ENCODE peak calls at places on chromosomes 6 and 20, in eight cellular contexts. G is spleen, W is suprapubic skin, B is neural progenitor cell, U is Peyer's patch, R is ovary, V is OCI-LY7, D is stomach. P is an unnamed sample.

GRCh38 chr20:48406462-48407235 is 421.1 kb downstream of the PREX1 start:
- DNase-seq in G (no peak), W (no peak), B (no peak), U (no peak), R (no peak), V (no peak), D (no peak), P (no peak)

GRCh38 chr20:59925894-59926293 is 7.5 kb downstream of the SYCP2 start:
- DNase-seq in G (no peak), W (no peak), B (no peak), U (no peak), R (no peak), V (no peak), D (no peak), P (no peak)

GRCh38 chr6:15527838-15528617 is 134.8 kb downstream of the DTNBP1 start:
- DNase-seq in G (no peak), W (no peak), B (no peak), U (no peak), R (no peak), V (no peak), D (no peak), P (no peak)

GRCh38 chr20:2299301-2299700 is 3.5 kb downstream of the TGM3 start:
- DNase-seq in G (peak; percentile 92), W (no peak), B (no peak), U (peak; percentile 85), R (no peak), V (no peak), D (peak; percentile 37), P (peak; percentile 65)

GRCh38 chr6:125066140-125066539 is 87.4 kb upstream of the TPD52L1 start:
- DNase-seq in G (no peak), W (no peak), B (no peak), U (no peak), R (no peak), V (no peak), D (no peak), P (no peak)

GRCh38 chr6:20350215-20350614 is 51.5 kb upstream of the E2F3 start:
- DNase-seq in G (no peak), W (no peak), B (peak; percentile 10), U (no peak), R (no peak), V (no peak), D (no peak), P (no peak)

GRCh38 chr6:170572704-170573466 is 11.6 kb downstream of the PDCD2 start:
- DNase-seq in G (no peak), W (no peak), B (no peak), U (no peak), R (no peak), V (no peak), D (no peak), P (no peak)

GRCh38 chr6:158026054-158026900 is 44.6 kb downstream of the SYNJ2 start:
- DNase-seq in G (peak; percentile 91), W (peak; percentile 94), B (no peak), U (peak; percentile 91), R (peak; percentile 85), V (peak; percentile 28), D (peak; percentile 70), P (peak; percentile 78)

GRCh38 chr6:1832844-1833787 is 223.4 kb downstream of the FOXC1 start:
- DNase-seq in G (no peak), W (no peak), B (no peak), U (peak; percentile 68), R (peak; percentile 64), V (no peak), D (peak; percentile 57), P (peak; percentile 31)
- TF ChIP-seq CTCF in G (no peak), W (no peak), B (no peak), U (no peak), R (no peak), V (no peak), D (no peak), P (no peak)

DNA sequence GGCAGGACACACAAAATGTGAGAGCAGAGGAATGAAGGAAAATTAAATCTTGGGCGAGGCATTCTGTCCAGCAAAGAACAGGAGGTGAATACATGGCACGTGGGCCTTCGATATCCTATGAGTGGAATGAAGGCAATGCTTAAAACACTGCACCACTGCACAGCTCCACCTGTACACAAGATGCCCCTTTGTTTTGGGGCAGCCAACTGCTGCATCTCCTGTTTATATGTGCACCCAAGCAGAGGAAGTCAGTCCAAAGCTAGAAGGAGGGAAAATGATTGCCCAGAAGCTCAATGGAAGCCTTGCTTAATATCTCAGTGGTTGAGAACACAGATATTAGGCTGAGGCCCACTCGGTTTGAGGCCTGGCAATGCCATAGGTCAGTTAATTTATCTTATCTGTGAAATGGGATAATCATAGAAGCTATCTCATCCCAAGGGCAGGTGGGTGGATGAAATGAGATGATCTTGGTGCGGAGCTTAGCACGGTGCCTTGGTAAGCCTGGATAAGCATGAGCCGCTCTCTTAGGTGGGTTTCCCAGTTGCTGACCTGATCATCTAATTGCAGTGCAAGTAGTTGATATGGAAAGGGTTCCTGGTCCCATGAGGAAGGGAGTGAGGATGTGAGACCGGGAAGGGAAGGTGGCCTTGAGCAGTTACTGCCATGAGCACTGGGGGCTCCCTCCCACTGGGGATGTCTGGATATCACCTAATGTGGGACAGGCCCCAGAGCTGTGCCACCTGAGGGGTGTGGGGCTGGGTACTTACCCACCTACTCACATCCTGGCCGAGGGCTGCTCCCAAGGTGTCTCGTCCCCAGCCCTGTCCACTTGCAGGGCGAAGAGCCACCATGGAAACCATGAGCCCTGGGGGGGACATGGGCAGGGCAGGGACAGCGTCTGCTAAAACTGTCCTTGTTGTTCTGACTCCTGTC is 9.9 kb downstream of the BANF2 start:
- DNase-seq in G (no peak), W (no peak), B (no peak), U (no peak), R (no peak), V (peak; percentile 7), D (no peak), P (no peak)
- H3K4me1 ChIP-seq in G (no peaks in the 10 kb centered on the region), W (no peaks in the 10 kb centered on the region), B (peaks cover 15% of the 10 kb centered on the region), U (no peaks in the 10 kb centered on the region), R (peaks cover 7% of the 10 kb centered on the region), V (no peaks in the 10 kb centered on the region), D (peaks cover 14% of the 10 kb centered on the region), P (peaks cover 2% of the 10 kb centered on the region)

GRCh38 chr6:30113377-30113759 is 478 bp upstream of the TRIM31 start:
- DNase-seq in G (no peak), W (no peak), B (no peak), U (no peak), R (no peak), V (no peak), D (no peak), P (no peak)

GRCh38 chr6:30113843-30114242 is 953 bp upstream of the TRIM31 start:
- DNase-seq in G (no peak), W (no peak), B (no peak), U (no peak), R (no peak), V (no peak), D (no peak), P (no peak)

GRCh38 chr6:30116724-30117123 is 3.8 kb upstream of the TRIM31 start:
- DNase-seq in G (no peak), W (no peak), B (no peak), U (no peak), R (no peak), V (no peak), D (no peak), P (no peak)

GRCh38 chr6:30111266-30111856 is 1.5 kb downstream of the TRIM31 start:
- DNase-seq in G (no peak), W (no peak), B (no peak), U (no peak), R (no peak), V (no peak), D (no peak), P (no peak)

DNA sequence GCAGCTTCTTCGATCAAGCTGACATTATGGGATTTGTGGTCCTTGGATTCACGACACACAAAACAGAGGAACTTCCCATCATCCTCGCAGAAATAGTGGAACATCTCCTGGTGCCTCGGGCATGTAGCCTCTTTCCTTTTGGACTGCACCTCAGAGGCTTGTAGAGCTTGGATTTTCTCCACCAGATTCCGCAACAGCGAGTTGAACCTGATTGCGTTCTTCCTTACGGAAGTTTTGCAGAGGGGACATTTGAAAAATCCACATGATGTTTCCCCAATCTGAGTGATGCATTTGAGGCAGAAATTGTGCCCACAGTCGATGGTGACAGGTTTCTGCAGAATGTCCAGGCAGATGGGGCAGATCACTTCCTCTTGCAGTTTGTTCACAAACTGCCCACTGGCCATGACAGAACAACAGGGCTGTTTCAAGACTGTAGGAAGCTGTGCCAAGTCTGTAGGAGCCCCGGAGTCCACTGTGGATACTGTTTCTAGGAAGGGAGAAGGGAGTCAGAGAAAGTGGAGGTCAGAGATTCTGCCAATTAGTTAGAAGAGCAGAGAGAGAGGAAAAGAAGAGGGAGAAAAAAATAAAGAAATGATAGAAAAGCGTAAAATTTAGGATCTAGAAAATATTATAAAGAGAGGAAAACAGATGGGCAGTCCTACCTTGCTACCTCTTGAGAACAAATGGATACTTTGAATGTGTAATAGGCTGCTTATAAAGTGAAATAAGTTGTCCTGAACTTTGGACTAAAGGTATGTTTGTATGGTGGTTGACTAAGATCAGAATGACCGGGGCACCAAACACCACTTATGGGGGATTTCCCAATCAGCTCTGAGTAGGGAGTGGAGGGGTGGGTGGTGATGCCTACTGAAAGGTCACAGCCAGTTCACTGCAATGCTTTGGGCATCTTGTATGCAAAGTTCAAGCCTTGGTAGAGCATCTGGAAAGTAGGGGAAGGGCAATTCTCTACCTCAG is at the start of gene TRIM31:
- DNase-seq in G (no peak), W (no peak), B (no peak), U (peak; percentile 68), R (no peak), V (no peak), D (no peak), P (no peak)
- TF ChIP-seq CTCF in G (no peak), W (no peak), B (no peak), U (no peak), R (no peak), V (no peak), D (no peak), P (no peak)

GRCh38 chr20:41049451-41049850 is 20.8 kb downstream of the TOP1 start:
- DNase-seq in G (no peak), W (no peak), B (no peak), U (no peak), R (no peak), V (no peak), D (no peak), P (no peak)

GRCh38 chr20:41048475-41049242 is 20.0 kb downstream of the TOP1 start:
- DNase-seq in G (no peak), W (no peak), B (peak; percentile 57), U (no peak), R (no peak), V (peak; percentile 49), D (no peak), P (no peak)

GRCh38 chr20:41052742-41053419 is 24.3 kb downstream of the TOP1 start:
- DNase-seq in G (no peak), W (no peak), B (peak; percentile 39), U (no peak), R (no peak), V (no peak), D (no peak), P (no peak)

GRCh38 chr20:41051426-41051825 is 22.8 kb downstream of the TOP1 start:
- DNase-seq in G (no peak), W (no peak), B (no peak), U (no peak), R (no peak), V (no peak), D (no peak), P (no peak)

DNA sequence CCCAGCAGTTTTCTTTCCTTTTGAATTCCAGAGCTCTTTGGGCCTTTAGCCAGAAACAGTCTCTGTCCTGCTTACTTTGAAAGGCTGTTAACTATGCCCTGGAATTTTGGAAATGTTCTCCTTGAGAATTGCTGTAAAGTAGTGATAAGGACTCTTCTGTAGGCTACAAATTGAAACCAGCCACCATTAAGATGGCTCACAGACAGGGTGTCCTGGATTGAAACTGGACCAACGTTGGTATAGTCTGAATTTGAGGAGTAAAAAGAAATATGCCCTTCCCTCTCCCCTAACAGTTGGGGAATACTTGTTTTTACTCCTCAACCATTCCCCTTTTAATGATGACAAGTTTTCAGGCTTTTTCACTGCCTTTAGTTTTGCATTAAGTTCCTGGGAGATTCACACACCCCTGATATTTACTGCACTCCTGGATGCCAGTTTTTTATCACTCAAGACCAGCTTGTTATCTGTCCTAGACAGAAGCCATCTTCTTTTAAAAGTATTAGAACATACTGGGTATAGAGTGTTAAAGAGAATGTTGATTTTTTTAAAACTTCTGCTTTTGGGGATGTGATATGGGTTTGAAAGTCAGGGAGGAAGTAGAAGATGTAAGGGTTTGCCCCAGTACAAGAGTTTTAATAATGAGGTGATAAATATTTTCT is 21.9 kb downstream of the TOP1 start:
- DNase-seq in G (no peak), W (no peak), B (no peak), U (no peak), R (no peak), V (no peak), D (no peak), P (no peak)
- H3K4me1 ChIP-seq in G (peaks cover 91% of the 10 kb centered on the region), W (peaks cover 78% of the 10 kb centered on the region), B (peaks cover 69% of the 10 kb centered on the region), U (peaks cover 51% of the 10 kb centered on the region), R (peaks cover 28% of the 10 kb centered on the region), V (peaks cover 83% of the 10 kb centered on the region), D (peaks cover 70% of the 10 kb centered on the region), P (peaks cover 11% of the 10 kb centered on the region)